ENCODE peak calls at places on chromosomes 16 and 17, in six cellular contexts. N is fibroblast of lung; O is NCI-H226; Z is stimulated activated naive CD8-positive, alpha-beta T cell treated with anti-CD3 and anti-CD28 coated beads, Interleukin-15, Interleukin-2, amounts not matched to agents 100 U/mL and 50 U/mL, for 24 hours; B is AG20443; U is tibial artery. D is an unnamed sample.

GRCh38 chr17:65684631-65685030 is 123.2 kb upstream of the AXIN2 start:
- DNase-seq in B (no peak), U (no peak), N (peak; percentile 6), Z (no peak), O (peak; percentile 14), D (no peak)

GRCh38 chr16:20851601-20852000 is 45.3 kb downstream of the REXO5 start:
- DNase-seq in B (peak; percentile 89), O (peak; percentile 97), N (peak; percentile 97), Z (no peak), U (peak; percentile 90), D (no peak)

GRCh38 chr16:85168732-85169256 is 56.5 kb upstream of the CIBAR2 start:
- DNase-seq in U (peak; percentile 70), B (peak; percentile 94), O (peak; percentile 33), Z (peak; percentile 15), N (peak; percentile 61), D (no peak)

GRCh38 chr17:60422162-60422665 is at the start of gene CHCT1:
- DNase-seq in Z (no peak), U (no peak), O (no peak), N (no peak), B (no peak), D (no peak)

GRCh38 chr17:57862990-57863667 is 13.3 kb upstream of the MRPS23 start:
- DNase-seq in O (no peak), N (no peak), U (no peak), Z (no peak), B (no peak), D (no peak)

GRCh38 chr17:56314026-56314425 is 160.8 kb downstream of the ANKFN1 start:
- DNase-seq in O (no peak), U (no peak), Z (no peak), B (no peak), N (no peak), D (no peak)

GRCh38 chr17:352421-353212 is at the start of gene RPH3AL:
- DNase-seq in N (no peak), Z (no peak), B (peak; percentile 49), U (peak; percentile 39), O (no peak), D (no peak)

GRCh38 chr16:3020604-3021448 is 658 bp downstream of the TNFRSF12A start:
- DNase-seq in U (peak; percentile 63), O (peak; percentile 91), B (peak; percentile 93), N (peak; percentile 85), Z (peak; percentile 65), D (peak; percentile 79)

GRCh38 chr17:46929413-46929812 is 6.5 kb downstream of the GOSR2 start:
- DNase-seq in U (no peak), O (peak; percentile 83), B (no peak), Z (no peak), N (no peak), D (no peak)

GRCh38 chr16:55078699-55079415 is 148.2 kb downstream of the IRX5 start:
- DNase-seq in B (no peak), N (no peak), Z (no peak), O (no peak), U (no peak), D (no peak)

GRCh38 chr16:51002889-51003490 is 148.1 kb downstream of the SALL1 start:
- DNase-seq in O (no peak), N (no peak), Z (no peak), U (no peak), B (no peak), D (no peak)

GRCh38 chr17:7466644-7467341 is 12.6 kb downstream of the ZBTB4 start:
- DNase-seq in N (peak; percentile 71), U (peak; percentile 62), Z (no peak), O (peak; percentile 31), B (peak; percentile 58), D (no peak)

GRCh38 chr16:31498493-31498892 is 9.7 kb downstream of the RUSF1 start:
- DNase-seq in U (no peak), B (no peak), Z (no peak), O (no peak), N (no peak), D (no peak)

GRCh38 chr16:77866769-77867168 is 78.4 kb downstream of the VAT1L start:
- DNase-seq in O (no peak), B (no peak), U (no peak), Z (no peak), N (no peak), D (no peak)

GRCh38 chr17:66549731-66550207 is 247.4 kb downstream of the PRKCA start:
- DNase-seq in B (peak; percentile 66), N (no peak), Z (no peak), O (peak; percentile 83), U (no peak), D (no peak)

GRCh38 chr17:11950771-11951519 is 46.3 kb downstream of the ZNF18 start:
- DNase-seq in B (no peak), U (no peak), O (peak; percentile 16), Z (no peak), N (peak; percentile 6), D (no peak)

GRCh38 chr17:60468371-60468770 is 46.1 kb downstream of the CHCT1 start:
- DNase-seq in N (peak; percentile 42), Z (no peak), U (no peak), B (no peak), O (no peak), D (no peak)

GRCh38 chr17:37774508-37774907 is 29.6 kb upstream of the HNF1B start:
- DNase-seq in B (no peak), O (no peak), Z (peak; percentile 56), U (no peak), N (no peak), D (no peak)

GRCh38 chr16:88920618-88921602 is 54.5 kb upstream of the PABPN1L start:
- DNase-seq in U (peak; percentile 65), Z (peak; percentile 38), N (peak; percentile 76), B (peak; percentile 93), O (peak; percentile 39), D (no peak)

GRCh38 chr16:58425245-58425644 is 33.0 kb downstream of the GINS3 start:
- DNase-seq in N (no peak), B (no peak), Z (no peak), O (no peak), U (no peak), D (no peak)

GRCh38 chr17:44899074-44899782 is at the start of gene EFTUD2:
- DNase-seq in Z (peak; percentile 93), N (peak; percentile 93), B (peak; percentile 96), O (peak; percentile 72), U (peak; percentile 89), D (peak; percentile 100)

GRCh38 chr17:8382052-8382879 is 727 bp downstream of the RPL26 start:
- DNase-seq in U (no peak), Z (no peak), N (peak; percentile 32), B (no peak), O (no peak), D (no peak)

GRCh38 chr16:67346328-67346727 is 19.7 kb downstream of the LRRC36 start:
- DNase-seq in U (no peak), O (no peak), Z (no peak), N (no peak), B (no peak), D (no peak)

GRCh38 chr16:85729452-85729851 is 21.4 kb downstream of the C16orf74 start:
- DNase-seq in B (no peak), Z (no peak), O (no peak), N (peak; percentile 42), U (no peak), D (no peak)

GRCh38 chr17:39671651-39672521 is 3.6 kb downstream of the PNMT start:
- DNase-seq in Z (peak; percentile 24), B (peak; percentile 66), O (no peak), U (no peak), N (peak; percentile 35), D (no peak)

GRCh38 chr17:40331743-40332641 is 23.0 kb downstream of the RARA start:
- DNase-seq in B (peak; percentile 80), N (peak; percentile 82), U (peak; percentile 92), Z (no peak), O (peak; percentile 89), D (no peak)

GRCh38 chr17:7235693-7236665 is 1.7 kb upstream of the DVL2 start:
- DNase-seq in N (no peak), O (peak; percentile 54), Z (no peak), B (no peak), U (no peak), D (no peak)

GRCh38 chr17:4365628-4366311 is 705 bp downstream of the UBE2G1 start:
- DNase-seq in B (no peak), O (no peak), N (no peak), Z (no peak), U (no peak), D (no peak)

GRCh38 chr16:88118376-88118775 is 167.1 kb downstream of the BANP start:
- DNase-seq in O (no peak), B (no peak), N (no peak), Z (no peak), U (no peak), D (no peak)

GRCh38 chr16:35754391-35755369 is 2295.3 kb downstream of the TP53TG3F start:
- DNase-seq in O (no peak), N (no peak), U (no peak), Z (no peak), B (no peak), D (no peak)

GRCh38 chr16:668519-669171 is 713 bp downstream of the RHOT2 start:
- DNase-seq in U (no peak), Z (no peak), O (no peak), B (no peak), N (no peak), D (no peak)

GRCh38 chr17:57032343-57032742 is 52.7 kb upstream of the AKAP1 start:
- DNase-seq in B (no peak), U (peak; percentile 54), Z (no peak), O (no peak), N (peak; percentile 29), D (no peak)